ENCODE peak calls at places on chromosomes 2 and 18, in six cellular contexts. B is SW480; P is stimulated activated CD4-positive, alpha-beta T cell treated with anti-CD3 and anti-CD28 coated beads, Interleukin-4, amount 100 ng/mL, for 4 hours; W is effector CD4-positive, alpha-beta T cell; K is RCC 7860; A is GM12891. S is an unnamed sample.

GRCh38 chr2:31235504-31235902 is 1.6 kb downstream of the EHD3 start:
- DNase-seq in A (no peak), B (no peak), K (no peak), W (no peak), P (no peak), S (no peak)

GRCh38 chr18:9196568-9196967 is 60.0 kb downstream of the ANKRD12 start:
- DNase-seq in A (no peak), P (no peak), K (no peak), B (no peak), W (no peak), S (no peak)

GRCh38 chr18:58887613-58887963 is 22.9 kb downstream of the ZNF532 start:
- DNase-seq in W (no peak), A (no peak), P (no peak), B (peak), K (peak), S (no peak)

GRCh38 chr2:70828914-70829824 is 6.4 kb downstream of the CD207 start:
- DNase-seq in P (no peak), B (no peak), A (no peak), K (no peak), W (no peak), S (no peak)

GRCh38 chr2:182866461-182867369 is at the start of gene FRZB:
- DNase-seq in B (no peak), K (no peak), A (peak), W (no peak), P (no peak), S (no peak)

GRCh38 chr18:79496978-79497637 is 101.4 kb downstream of the NFATC1 start:
- DNase-seq in A (no peak), K (no peak), W (no peak), B (no peak), P (no peak), S (no peak)

GRCh38 chr2:150165988-150166965 is 321.2 kb downstream of the RND3 start:
- DNase-seq in K (peak), B (peak), W (no peak), P (no peak), A (no peak), S (no peak)

GRCh38 chr2:99891358-99891757 is 251.0 kb downstream of the AFF3 start:
- DNase-seq in P (no peak), A (no peak), W (no peak), B (no peak), K (no peak), S (no peak)

GRCh38 chr2:5695641-5696350 is 3.6 kb downstream of the SOX11 start:
- DNase-seq in A (no peak), W (no peak), P (no peak), B (no peak), K (no peak), S (no peak)

GRCh38 chr2:71976685-71977084 is 171.0 kb downstream of the CYP26B1 start:
- DNase-seq in B (no peak), W (no peak), A (no peak), P (no peak), K (no peak), S (no peak)

GRCh38 chr18:50192903-50193795 is 1.8 kb downstream of the MYO5B start:
- DNase-seq in P (no peak), W (no peak), A (no peak), K (no peak), B (peak), S (no peak)

GRCh38 chr2:191274404-191274803 is 29.2 kb downstream of the MYO1B start:
- DNase-seq in A (no peak), W (no peak), P (no peak), K (no peak), B (no peak), S (no peak)

GRCh38 chr2:85668009-85668856 is at the start of gene SFTPB:
- DNase-seq in W (no peak), A (no peak), P (no peak), B (no peak), K (no peak), S (no peak)

GRCh38 chr18:2002178-2002577 is 569.1 kb downstream of the METTL4 start:
- DNase-seq in B (no peak), A (no peak), P (no peak), W (no peak), K (no peak), S (no peak)

GRCh38 chr18:35817604-35818352 is 154.7 kb upstream of the RMP24 start:
- DNase-seq in B (no peak), K (no peak), A (no peak), P (no peak), W (no peak), S (no peak)

GRCh38 chr2:240368746-240369724 is 66.4 kb upstream of the GPC1 start:
- DNase-seq in K (no peak), W (no peak), P (no peak), B (peak), A (no peak), S (no peak)

GRCh38 chr2:178306351-178307073 is 112.2 kb downstream of the OSBPL6 start:
- DNase-seq in P (no peak), A (peak), K (no peak), W (no peak), B (peak), S (peak)

GRCh38 chr2:69118609-69119008 is 105.6 kb downstream of the ANTXR1 start:
- DNase-seq in A (no peak), W (no peak), K (no peak), P (no peak), B (no peak), S (no peak)

GRCh38 chr2:40364143-40364903 is 87.6 kb downstream of the SLC8A1 start:
- DNase-seq in A (no peak), P (no peak), W (no peak), K (no peak), B (no peak), S (no peak)

GRCh38 chr18:49250819-49251388 is 209.5 kb downstream of the DYM start:
- DNase-seq in P (no peak), K (no peak), B (peak), W (no peak), A (no peak), S (peak)

GRCh38 chr2:182593394-182593707 is 122.7 kb upstream of the DNAJC10 start:
- DNase-seq in A (no peak), W (no peak), K (peak), B (peak), P (no peak), S (no peak)

GRCh38 chr18:55695091-55695490 is 107.1 kb upstream of the TCF4 start:
- DNase-seq in P (no peak), K (peak), A (no peak), B (no peak), W (no peak), S (no peak)

GRCh38 chr2:7118606-7119503 is 201.6 kb downstream of the RNF144A start:
- DNase-seq in B (peak), W (no peak), P (no peak), K (no peak), A (peak), S (no peak)

GRCh38 chr2:44940053-44940494 is 1.4 kb upstream of the SIX3 start:
- DNase-seq in B (no peak), P (no peak), A (no peak), W (no peak), K (no peak), S (no peak)

GRCh38 chr18:39840406-39840805 is 2114.6 kb upstream of the PIK3C3 start:
- DNase-seq in P (no peak), W (no peak), A (no peak), K (no peak), B (no peak), S (no peak)

GRCh38 chr2:145601306-145601925 is 1081.5 kb upstream of the ZEB2 start:
- DNase-seq in P (no peak), A (no peak), W (no peak), B (no peak), K (no peak), S (no peak)

GRCh38 chr2:48504647-48505327 is 25.2 kb upstream of the STON1 start:
- DNase-seq in A (no peak), P (no peak), W (no peak), B (no peak), K (no peak), S (no peak)

GRCh38 chr2:9655441-9656269 is 24.9 kb upstream of the YWHAQ start:
- DNase-seq in K (peak), P (peak), W (no peak), B (no peak), A (no peak), S (no peak)

GRCh38 chr18:47898696-47899095 is 31.8 kb downstream of the SMAD2 start:
- DNase-seq in W (no peak), A (no peak), P (no peak), B (no peak), K (no peak), S (no peak)

GRCh38 chr2:58240595-58240937 is 559 bp downstream of the FANCL start:
- DNase-seq in A (no peak), K (no peak), W (no peak), B (peak), P (no peak), S (no peak)